ENCODE peak calls at places on chromosomes 1 and 21, in four cellular contexts. P, S, A and L are unnamed samples. For H3K9me3, the result is how much of the 10 kb centered on the place peaks cover.

GRCh38 chr1:4161271-4162006 is 261.4 kb upstream of the C1orf174 start:
- DNase-seq in P (no peak), S (no peak), A (no peak), L (no peak)

GRCh38 chr1:19765623-19766022 is 34.1 kb downstream of the TMCO4 start:
- DNase-seq in P (no peak), S (peak), A (no peak), L (no peak)

GRCh38 chr1:44543064-44543815 is 131.0 kb downstream of the TMEM53 start:
- DNase-seq in P (no peak), S (no peak), A (no peak), L (no peak)

GRCh38 chr1:162056043-162056442 is 13.4 kb upstream of the NOS1AP start:
- DNase-seq in P (no peak), S (peak), A (peak), L (peak)

GRCh38 chr21:32131960-32132359 is 146.9 kb downstream of the MIS18A start:
- DNase-seq in P (no peak), S (peak), A (no peak), L (no peak)

GRCh38 chr1:164720329-164721036 is 161.5 kb downstream of the PBX1 start:
- DNase-seq in P (no peak), S (no peak), A (no peak), L (no peak)

GRCh38 chr1:174000274-174000852 is 21.8 kb downstream of the RC3H1 start:
- DNase-seq in P (no peak), S (no peak), A (no peak), L (no peak)

GRCh38 chr1:68205794-68206358 is 26.4 kb downstream of the WLS start:
- DNase-seq in P (no peak), S (no peak), A (no peak), L (no peak)

GRCh38 chr1:57319165-57319564 is 104.7 kb downstream of the DAB1 start:
- DNase-seq in P (no peak), S (no peak), A (no peak), L (no peak)

GRCh38 chr1:219697667-219698066 is 84.8 kb upstream of the ZC3H11B start:
- DNase-seq in P (no peak), S (no peak), A (no peak), L (no peak)

GRCh38 chr1:203751051-203751450 is 13.9 kb upstream of the LAX1 start:
- DNase-seq in P (no peak), S (no peak), A (no peak), L (no peak)

GRCh38 chr1:150149490-150150453 is at the start of gene PLEKHO1:
- DNase-seq in P (no peak), S (peak), A (peak), L (peak)

GRCh38 chr1:58249729-58250586 is 296.6 kb downstream of the OMA1 start:
- DNase-seq in P (peak), S (peak), A (no peak), L (no peak)

GRCh38 chr1:10865518-10866313 is 69.3 kb upstream of the CASZ1 start:
- DNase-seq in P (no peak), S (no peak), A (no peak), L (no peak)

GRCh38 chr1:28646040-28646439 is 2.4 kb upstream of the RNU11 start:
- DNase-seq in P (no peak), S (no peak), A (no peak), L (no peak)

GRCh38 chr1:48469616-48470500 is 2.1 kb downstream of the SPATA6 start:
- DNase-seq in P (no peak), S (peak), A (no peak), L (peak)

GRCh38 chr1:76269175-76269574 is 194.6 kb downstream of the ST6GALNAC3 start:
- DNase-seq in P (no peak), S (no peak), A (no peak), L (no peak)

GRCh38 chr21:35071347-35071746 is 22.2 kb upstream of the RUNX1 start:
- DNase-seq in P (no peak), S (no peak), A (no peak), L (no peak)

GRCh38 chr1:220687809-220688208 is 2.4 kb upstream of the C1orf115 start:
- DNase-seq in P (no peak), S (no peak), A (no peak), L (no peak)

GRCh38 chr21:16908087-16908486 is 604.8 kb upstream of the CXADR start:
- DNase-seq in P (no peak), S (peak), A (no peak), L (no peak)

GRCh38 chr1:186854102-186854501 is 25.4 kb downstream of the PLA2G4A start:
- DNase-seq in P (no peak), S (no peak), A (no peak), L (no peak)

GRCh38 chr1:178300350-178300699 is 196.4 kb downstream of the CLEC20A start:
- DNase-seq in P (no peak), S (no peak), A (no peak), L (no peak)

GRCh38 chr1:55257958-55258357 is 42.8 kb upstream of the USP24 start:
- DNase-seq in P (no peak), S (no peak), A (no peak), L (no peak)

GRCh38 chr1:156368889-156369684 is at the start of gene RHBG:
- DNase-seq in P (no peak), S (peak), A (peak), L (peak)

GRCh38 chr1:10888289-10888688 is 91.8 kb upstream of the CASZ1 start:
- DNase-seq in P (no peak), S (no peak), A (no peak), L (no peak)

GRCh38 chr1:4057603-4058002 is 157.5 kb upstream of the C1orf174 start:
- DNase-seq in P (peak), S (no peak), A (no peak), L (no peak)

GRCh38 chr21:36260030-36260787 is 59.8 kb upstream of the MORC3 start:
- DNase-seq in P (no peak), S (peak), A (no peak), L (no peak)

DNA sequence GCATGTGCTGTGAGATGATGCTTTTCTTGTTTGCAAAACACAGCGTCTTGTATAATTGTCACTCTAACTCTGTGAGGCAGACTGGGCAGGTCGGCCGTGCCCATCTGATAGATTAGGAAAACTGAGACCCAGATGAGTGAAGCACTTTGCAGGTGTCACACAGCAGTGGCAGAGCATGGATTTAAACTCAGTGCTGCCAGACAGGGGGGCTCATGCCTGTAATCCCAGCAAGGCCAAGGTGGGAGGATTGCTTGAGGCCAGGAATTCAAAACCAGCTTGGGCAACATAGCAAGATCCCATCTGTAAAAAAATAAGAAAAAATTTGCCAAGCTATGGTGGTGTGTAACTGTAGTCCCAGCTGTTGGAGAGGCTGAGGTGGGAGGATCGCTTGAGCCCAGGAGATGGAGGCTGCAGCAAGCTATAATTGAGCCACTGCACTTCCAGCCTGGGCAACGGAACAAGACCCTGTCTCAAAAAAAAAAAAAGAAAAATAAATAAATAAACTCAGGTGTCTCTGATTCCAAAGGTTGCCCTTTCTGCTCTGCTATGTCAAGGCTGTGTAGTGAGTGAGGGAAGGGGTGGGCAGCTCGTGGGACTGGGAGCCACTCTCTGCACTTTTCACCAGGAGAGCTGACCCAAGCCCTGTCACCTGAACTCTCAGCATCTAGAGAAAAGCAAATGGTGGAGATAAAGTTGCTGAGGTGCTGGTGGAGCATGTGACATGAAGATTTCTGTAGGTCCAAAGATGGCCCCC is 32.9 kb upstream of the NPPB start:
- DNase-seq in P (no peak), S (no peak), A (no peak), L (no peak)
- H3K9me3 ChIP-seq in P (under half), S (under half), A (under half), L (under half)

GRCh38 chr1:26145960-26146294 is 13.0 kb upstream of the FAM110D start:
- DNase-seq in P (no peak), S (no peak), A (no peak), L (no peak)
- H3K27ac ChIP-seq in P (no peak), S (no peak), A (no peak), L (no peak)

GRCh38 chr1:119831027-119831426 is 19.8 kb upstream of the REG4 start:
- DNase-seq in P (no peak), S (no peak), A (no peak), L (no peak)

GRCh38 chr1:119828266-119828665 is 17.0 kb upstream of the REG4 start:
- DNase-seq in P (no peak), S (no peak), A (no peak), L (no peak)

GRCh38 chr1:119829636-119830035 is 18.4 kb upstream of the REG4 start:
- DNase-seq in P (no peak), S (no peak), A (no peak), L (no peak)

GRCh38 chr1:119822406-119822805 is 11.1 kb upstream of the REG4 start:
- DNase-seq in P (no peak), S (no peak), A (no peak), L (no peak)

GRCh38 chr1:119827010-119827409 is 15.8 kb upstream of the REG4 start:
- DNase-seq in P (no peak), S (no peak), A (no peak), L (no peak)
- TF ChIP-seq CTCF in P (no peak), S (no peak), A (peak), L (no peak)

GRCh38 chr21:27582946-27583270 is 616.0 kb upstream of the ADAMTS5 start:
- DNase-seq in P (no peak), S (no peak), A (no peak), L (no peak)

GRCh38 chr21:27582246-27582945 is 615.5 kb upstream of the ADAMTS5 start:
- DNase-seq in P (no peak), S (no peak), A (no peak), L (no peak)

GRCh38 chr21:27584266-27584665 is 617.4 kb upstream of the ADAMTS5 start:
- DNase-seq in P (no peak), S (no peak), A (no peak), L (no peak)

GRCh38 chr21:27586986-27587385 is 620.1 kb upstream of the ADAMTS5 start:
- DNase-seq in P (no peak), S (no peak), A (no peak), L (no peak)

DNA sequence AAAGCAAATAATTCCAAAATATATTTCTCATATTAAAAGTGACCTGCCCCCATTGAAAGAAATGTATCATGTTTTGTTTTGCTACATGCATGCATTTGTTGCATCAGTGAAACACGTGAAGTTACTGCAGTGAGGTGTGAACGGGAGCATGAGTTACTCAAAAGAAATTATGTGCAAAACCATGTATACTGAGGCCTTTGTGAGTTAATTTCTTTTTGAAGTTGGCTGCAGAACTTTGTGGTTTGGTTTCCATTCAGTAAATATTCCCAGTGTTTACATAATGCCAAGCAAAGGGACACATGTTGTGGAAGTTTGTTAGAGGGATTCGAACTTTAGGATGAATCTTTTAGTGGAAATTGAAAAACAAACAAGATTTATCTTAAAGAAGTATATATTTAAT is 619.4 kb upstream of the ADAMTS5 start:
- DNase-seq in P (no peak), S (no peak), A (no peak), L (no peak)
- H3K9me3 ChIP-seq in P (under half), S (under half), A (under half), L (under half)

GRCh38 chr1:23736437-23737134 is 6.7 kb upstream of the ELOA start:
- DNase-seq in P (no peak), S (no peak), A (no peak), L (no peak)
- H3K27ac ChIP-seq in P (no peak), S (no peak), A (no peak), L (no peak)

DNA sequence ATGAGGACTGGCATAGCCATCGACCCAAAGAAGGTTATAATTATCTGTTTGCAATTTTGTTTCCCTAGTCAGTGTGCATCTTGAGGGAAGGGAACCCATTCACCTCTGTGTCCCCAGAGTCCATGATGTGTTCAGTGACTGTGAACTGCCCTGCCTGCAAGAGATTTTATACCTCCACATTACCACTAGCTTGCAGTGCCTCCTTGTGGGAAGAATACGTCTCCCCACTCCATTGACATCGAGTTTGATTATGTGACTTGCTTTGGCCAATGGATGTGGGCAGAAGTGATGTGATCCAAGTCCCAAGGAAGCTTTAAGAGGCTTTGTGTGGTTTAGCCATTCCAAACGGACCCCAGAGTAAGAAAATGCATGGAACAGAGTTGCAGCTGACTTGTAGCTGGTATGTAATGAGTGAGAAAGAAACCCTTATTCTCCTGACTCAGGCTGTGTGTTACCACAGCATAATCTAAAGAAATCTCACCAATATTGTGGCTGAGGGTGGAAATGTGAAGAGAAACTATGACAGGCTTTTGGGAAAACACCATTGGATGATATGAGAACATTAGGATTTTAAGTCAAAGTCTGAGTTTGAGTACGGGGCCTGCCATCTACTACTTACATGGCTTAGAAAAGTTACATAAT is 47.8 kb upstream of the NRDC start:
- DNase-seq in P (no peak), S (no peak), A (no peak), L (no peak)
- TF ChIP-seq CTCF in P (no peak), S (no peak), A (no peak), L (no peak)

DNA sequence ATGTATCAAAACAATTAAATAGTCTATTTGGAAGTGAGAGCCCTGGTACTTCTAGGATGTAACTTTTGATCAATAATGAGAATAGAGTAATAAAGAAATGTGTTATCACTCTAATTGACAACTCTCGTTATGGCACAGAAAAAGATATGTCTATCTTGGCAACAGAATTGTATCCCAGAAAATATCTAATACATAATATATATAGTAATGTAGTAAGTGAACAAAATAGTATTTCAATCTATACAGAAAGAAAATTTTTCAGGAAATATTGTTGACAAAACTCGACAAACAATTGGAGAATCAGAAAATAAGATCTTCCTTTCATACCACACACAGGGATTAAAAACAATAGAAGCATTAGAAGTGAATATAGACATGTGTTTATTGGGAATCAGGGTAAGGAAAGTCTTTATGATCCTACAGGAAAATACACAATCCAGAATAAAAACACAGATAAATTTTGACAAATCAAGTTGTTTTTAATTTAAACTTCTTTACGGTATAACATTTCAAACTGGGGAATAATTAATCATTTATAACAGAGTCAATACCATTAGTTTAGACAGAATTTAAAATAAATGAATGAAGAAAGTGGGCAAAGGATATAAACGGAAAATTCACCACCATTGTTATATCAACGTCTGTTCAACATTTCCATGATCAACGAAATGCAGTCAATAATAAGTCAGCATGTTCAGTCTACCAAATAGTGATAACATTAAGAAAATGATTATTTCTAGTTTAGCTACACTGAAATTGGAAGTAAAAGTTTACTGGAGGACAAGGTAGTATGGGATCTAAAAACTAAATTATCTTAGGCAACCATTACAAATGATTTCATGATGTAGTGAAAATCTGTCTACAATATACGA is 1526.5 kb upstream of the TPTE start:
- DNase-seq in P (no peak), S (no peak), A (no peak), L (no peak)
- H3K9me3 ChIP-seq in P (under half), S (under half), A (under half), L (under half)